ENCODE peak calls at places on chromosomes 11 and 22, in seven cellular contexts. A, J, N, X, D, V and H are unnamed samples.

GRCh38 chr11:69912161-69912910 is 93.1 kb upstream of the FGF3 start:
- DNase-seq in A (no peak), J (no peak), N (no peak), X (no peak), D (peak; percentile 12), V (peak; percentile 61), H (no peak)

GRCh38 chr11:19891050-19891449 is 178.4 kb downstream of the NAV2 start:
- DNase-seq in A (no peak), J (no peak), N (no peak), X (no peak), D (no peak), V (no peak), H (peak; percentile 65)

GRCh38 chr11:19259487-19260345 is 19.0 kb upstream of the E2F8 start:
- DNase-seq in A (peak; percentile 73), J (peak; percentile 61), N (peak; percentile 71), X (peak; percentile 52), D (peak; percentile 49), V (no peak), H (peak; percentile 2)

GRCh38 chr11:81744336-81745116 is 989.1 kb downstream of the FAM181B start:
- DNase-seq in A (no peak), J (no peak), N (no peak), X (no peak), D (no peak), V (peak; percentile 62), H (no peak)

GRCh38 chr22:29689872-29690213 is 30.0 kb upstream of the CABP7 start:
- DNase-seq in A (peak; percentile 75), J (peak; percentile 58), N (no peak), X (peak; percentile 22), D (peak; percentile 76), V (no peak), H (no peak)

GRCh38 chr11:33997473-33998347 is 53.8 kb upstream of the CAPRIN1 start:
- DNase-seq in A (peak; percentile 10), J (peak; percentile 2), N (no peak), X (no peak), D (peak; percentile 11), V (no peak), H (no peak)

GRCh38 chr11:120511804-120512726 is 517 bp downstream of the GRIK4 start:
- DNase-seq in A (no peak), J (no peak), N (peak; percentile 25), X (no peak), D (no peak), V (no peak), H (no peak)

GRCh38 chr11:57121996-57122395 is 59.8 kb upstream of the LRRC55 start:
- DNase-seq in A (peak; percentile 37), J (no peak), N (no peak), X (no peak), D (no peak), V (no peak), H (no peak)

GRCh38 chr22:29524440-29525191 is 28.9 kb downstream of the THOC5 start:
- DNase-seq in A (peak; percentile 55), J (peak; percentile 11), N (no peak), X (peak; percentile 12), D (peak; percentile 61), V (no peak), H (no peak)

GRCh38 chr11:103396237-103396636 is 287.0 kb downstream of the DYNC2H1 start:
- DNase-seq in A (no peak), J (no peak), N (no peak), X (no peak), D (no peak), V (no peak), H (no peak)

GRCh38 chr11:103940542-103940941 is 95.9 kb upstream of the DDI1 start:
- DNase-seq in A (no peak), J (no peak), N (no peak), X (no peak), D (no peak), V (no peak), H (no peak)

GRCh38 chr22:39559456-39560105 is 11.0 kb upstream of the CACNA1I start:
- DNase-seq in A (peak; percentile 43), J (no peak), N (no peak), X (no peak), D (peak; percentile 42), V (no peak), H (no peak)

GRCh38 chr11:45028921-45029680 is 78.4 kb upstream of the TP53I11 start:
- DNase-seq in A (no peak), J (no peak), N (peak; percentile 34), X (no peak), D (peak; percentile 30), V (no peak), H (no peak)

GRCh38 chr11:77107950-77108349 is 5.3 kb downstream of the OMP start:
- DNase-seq in A (no peak), J (peak; percentile 91), N (no peak), X (peak; percentile 91), D (no peak), V (no peak), H (peak; percentile 41)

GRCh38 chr22:45968751-45969413 is 8.1 kb downstream of the WNT7B start:
- DNase-seq in A (no peak), J (peak; percentile 70), N (no peak), X (peak; percentile 49), D (no peak), V (no peak), H (no peak)

GRCh38 chr22:38614331-38615122 is 41.7 kb downstream of the FAM227A start:
- DNase-seq in A (no peak), J (no peak), N (no peak), X (peak; percentile 29), D (no peak), V (no peak), H (no peak)

GRCh38 chr11:94305146-94305545 is 766 bp downstream of the IZUMO1R start:
- DNase-seq in A (no peak), J (peak; percentile 5), N (no peak), X (no peak), D (no peak), V (no peak), H (no peak)

GRCh38 chr22:49768077-49768476 is 59.6 kb downstream of the BRD1 start:
- DNase-seq in A (no peak), J (no peak), N (no peak), X (no peak), D (peak; percentile 4), V (peak; percentile 32), H (no peak)

GRCh38 chr11:127273593-127274327 is 273.2 kb upstream of the KIRREL3 start:
- DNase-seq in A (no peak), J (no peak), N (no peak), X (no peak), D (no peak), V (no peak), H (no peak)

GRCh38 chr22:30386960-30387848 is at the start of gene RNF215:
- DNase-seq in A (peak; percentile 91), J (peak; percentile 71), N (peak; percentile 91), X (peak; percentile 34), D (peak; percentile 89), V (peak; percentile 88), H (no peak)

GRCh38 chr11:47052576-47052975 is 116.0 kb downstream of the CSTPP1 start:
- DNase-seq in A (no peak), J (no peak), N (no peak), X (no peak), D (no peak), V (no peak), H (no peak)

GRCh38 chr11:117562111-117562510 is 234.5 kb downstream of the CEP164 start:
- DNase-seq in A (no peak), J (no peak), N (no peak), X (no peak), D (no peak), V (no peak), H (no peak)

GRCh38 chr11:121354192-121354591 is 61.6 kb downstream of the SC5D start:
- DNase-seq in A (no peak), J (no peak), N (no peak), X (no peak), D (no peak), V (no peak), H (no peak)

GRCh38 chr11:134795017-134795416 is 383.0 kb upstream of the B3GAT1 start:
- DNase-seq in A (no peak), J (no peak), N (no peak), X (no peak), D (no peak), V (no peak), H (no peak)

GRCh38 chr11:126808851-126809250 is 191.7 kb downstream of the KIRREL3 start:
- DNase-seq in A (no peak), J (no peak), N (no peak), X (no peak), D (no peak), V (no peak), H (no peak)

GRCh38 chr11:128095459-128096096 is 491.8 kb downstream of the ETS1 start:
- DNase-seq in A (no peak), J (peak; percentile 48), N (no peak), X (peak; percentile 94), D (no peak), V (no peak), H (peak; percentile 44)

GRCh38 chr11:62850911-62851806 is 11.8 kb upstream of the WDR74 start:
- DNase-seq in A (no peak), J (no peak), N (no peak), X (no peak), D (peak; percentile 27), V (no peak), H (no peak)
- H3K4me3 ChIP-seq in A (no peak overlapping the region), J (no peak overlapping the region), N (no peak overlapping the region), X (no peak overlapping the region), D (no peak overlapping the region), V (no peak overlapping the region), H (no peak overlapping the region)

DNA sequence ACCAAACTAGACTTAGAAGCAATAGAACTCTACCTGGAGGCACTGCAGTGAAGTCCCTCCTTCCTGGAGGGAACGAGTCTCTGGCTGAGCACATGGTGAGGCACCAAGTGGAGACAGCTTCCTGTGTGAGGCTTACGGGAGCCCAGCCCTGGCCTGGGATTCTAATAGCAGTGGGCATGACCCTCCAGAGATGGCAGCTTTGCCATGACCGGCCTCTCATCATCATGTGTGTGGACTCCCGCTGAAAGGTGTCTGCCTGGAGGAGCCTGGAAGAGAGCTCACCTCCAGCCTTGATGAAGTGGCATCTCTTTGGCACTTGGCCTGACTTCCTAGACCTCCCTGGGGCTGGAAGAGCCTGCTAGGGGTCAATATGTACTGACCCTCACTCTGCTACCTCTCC is 8.0 kb downstream of the DGAT2 start:
- DNase-seq in A (no peak), J (no peak), N (no peak), X (no peak), D (no peak), V (no peak), H (no peak)
- TF ChIP-seq CTCF in A (no peak), J (no peak), N (no peak), X (no peak), D (no peak), V (no peak), H (no peak)

GRCh38 chr22:23353696-23354095 is 173.4 kb downstream of the BCR start:
- DNase-seq in A (no peak), J (no peak), N (no peak), X (no peak), D (no peak), V (no peak), H (no peak)
- H3K27me3 ChIP-seq in A (peaks cover 38% of the 10 kb centered on the region), J (peaks cover 3% of the 10 kb centered on the region), N (no peaks in the 10 kb centered on the region), X (peaks cover 2% of the 10 kb centered on the region), D (no peaks in the 10 kb centered on the region), V (no peaks in the 10 kb centered on the region), H (peaks cover 13% of the 10 kb centered on the region)

DNA sequence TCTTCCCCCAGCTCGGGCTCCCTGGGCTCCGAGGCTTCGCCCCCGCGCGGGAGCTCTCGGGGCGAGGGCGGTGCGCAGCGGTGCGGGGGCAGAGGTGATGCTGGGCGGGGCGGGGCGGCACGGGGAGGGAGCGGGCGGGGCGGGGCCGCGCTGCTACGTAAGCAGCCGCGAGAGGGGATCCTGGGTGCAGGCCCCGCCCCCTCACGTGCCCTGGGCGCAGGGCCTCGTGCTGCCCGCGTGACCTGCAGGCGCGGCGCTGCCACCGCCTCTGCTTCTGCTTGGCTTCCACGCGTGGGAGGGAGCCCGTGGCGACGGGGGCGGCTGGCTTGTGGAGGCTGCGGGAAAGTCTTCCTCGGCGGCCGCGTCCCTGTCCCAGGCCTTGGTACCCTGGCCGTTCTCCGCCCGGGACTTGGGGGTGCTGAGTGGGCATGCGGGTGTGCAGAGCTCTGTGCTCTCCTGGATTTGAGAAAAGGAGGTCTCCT is 132.6 kb upstream of the HSD17B12 start:
- DNase-seq in A (peak; percentile 19), J (peak; percentile 11), N (no peak), X (no peak), D (no peak), V (no peak), H (no peak)
- H3K4me3 ChIP-seq in A (peak overlapping the region; percentile 15), J (no peak overlapping the region), N (no peak overlapping the region), X (no peak overlapping the region), D (no peak overlapping the region), V (peak overlapping the region; percentile 21), H (peak overlapping the region; percentile 8)